ENCODE peak calls at places on chromosomes 13 and 19, in seven cellular contexts. One of them, this sample, is unnamed.

GRCh38 chr13:111397202-111397880 is 76.9 kb downstream of the TEX29 start:
- DNase-seq in PC-3: no peak
- DNase-seq in mucosa of descending colon: no peak
- DNase-seq in left ventricle myocardium inferior: no peak
- DNase-seq in heart left ventricle: no peak
- DNase-seq in A549: no peak
- DNase-seq in PC-9: no peak
- DNase-seq in this sample: no peak

GRCh38 chr19:31113250-31113685 is 236.0 kb downstream of the TSHZ3 start:
- DNase-seq in PC-9: no peak
- DNase-seq in heart left ventricle: no peak
- DNase-seq in left ventricle myocardium inferior: no peak
- DNase-seq in PC-3: peak; percentile 48
- DNase-seq in A549: peak; percentile 60
- DNase-seq in mucosa of descending colon: no peak
- DNase-seq in this sample: peak; percentile 31

GRCh38 chr13:33945477-33945876 is 127.5 kb downstream of the RFC3 start:
- DNase-seq in PC-9: no peak
- DNase-seq in mucosa of descending colon: no peak
- DNase-seq in A549: no peak
- DNase-seq in heart left ventricle: no peak
- DNase-seq in PC-3: no peak
- DNase-seq in left ventricle myocardium inferior: no peak
- DNase-seq in this sample: no peak

GRCh38 chr13:100209857-100210580 is 121.1 kb downstream of the PCCA start:
- DNase-seq in mucosa of descending colon: no peak
- DNase-seq in A549: no peak
- DNase-seq in PC-9: no peak
- DNase-seq in heart left ventricle: no peak
- DNase-seq in PC-3: peak; percentile 67
- DNase-seq in left ventricle myocardium inferior: no peak
- DNase-seq in this sample: peak; percentile 21

GRCh38 chr19:17680235-17680722 is 7.9 kb downstream of the UNC13A start:
- DNase-seq in PC-9: peak; percentile 37
- DNase-seq in mucosa of descending colon: peak; percentile 65
- DNase-seq in left ventricle myocardium inferior: peak; percentile 82
- DNase-seq in PC-3: peak; percentile 51
- DNase-seq in heart left ventricle: peak; percentile 87
- DNase-seq in A549: peak; percentile 75
- DNase-seq in this sample: peak; percentile 63

GRCh38 chr13:28528848-28529247 is 33.9 kb upstream of the FLT1 start:
- DNase-seq in mucosa of descending colon: no peak
- DNase-seq in PC-3: peak; percentile 34
- DNase-seq in PC-9: no peak
- DNase-seq in heart left ventricle: no peak
- DNase-seq in left ventricle myocardium inferior: no peak
- DNase-seq in A549: no peak
- DNase-seq in this sample: no peak

GRCh38 chr13:83618966-83619365 is 263.3 kb downstream of the SLITRK1 start:
- DNase-seq in mucosa of descending colon: no peak
- DNase-seq in PC-9: no peak
- DNase-seq in heart left ventricle: no peak
- DNase-seq in left ventricle myocardium inferior: no peak
- DNase-seq in PC-3: peak; percentile 75
- DNase-seq in A549: no peak
- DNase-seq in this sample: peak; percentile 26

GRCh38 chr13:48817166-48817802 is 158.4 kb upstream of the FNDC3A start:
- DNase-seq in A549: no peak
- DNase-seq in mucosa of descending colon: no peak
- DNase-seq in PC-3: no peak
- DNase-seq in PC-9: no peak
- DNase-seq in left ventricle myocardium inferior: no peak
- DNase-seq in heart left ventricle: no peak
- DNase-seq in this sample: no peak

GRCh38 chr13:31797154-31797775 is 57.9 kb downstream of the RXFP2 start:
- DNase-seq in left ventricle myocardium inferior: no peak
- DNase-seq in PC-3: peak; percentile 52
- DNase-seq in PC-9: no peak
- DNase-seq in A549: peak; percentile 7
- DNase-seq in mucosa of descending colon: no peak
- DNase-seq in heart left ventricle: no peak
- DNase-seq in this sample: no peak

GRCh38 chr13:111114362-111115050 is 604 bp upstream of the ARHGEF7 start:
- DNase-seq in left ventricle myocardium inferior: peak; percentile 58
- DNase-seq in PC-9: no peak
- DNase-seq in mucosa of descending colon: no peak
- DNase-seq in PC-3: no peak
- DNase-seq in A549: no peak
- DNase-seq in heart left ventricle: peak; percentile 79
- DNase-seq in this sample: no peak

GRCh38 chr13:53012707-53013106 is 15.9 kb upstream of the OLFM4 start:
- DNase-seq in PC-9: no peak
- DNase-seq in A549: no peak
- DNase-seq in left ventricle myocardium inferior: no peak
- DNase-seq in heart left ventricle: no peak
- DNase-seq in PC-3: no peak
- DNase-seq in mucosa of descending colon: no peak
- DNase-seq in this sample: no peak

GRCh38 chr13:32277838-32278237 is 37.3 kb downstream of the ZAR1L start:
- DNase-seq in PC-9: no peak
- DNase-seq in PC-3: no peak
- DNase-seq in mucosa of descending colon: no peak
- DNase-seq in A549: no peak
- DNase-seq in heart left ventricle: no peak
- DNase-seq in left ventricle myocardium inferior: no peak
- DNase-seq in this sample: no peak

GRCh38 chr13:40776681-40777165 is 5.7 kb upstream of the MRPS31 start:
- DNase-seq in A549: no peak
- DNase-seq in PC-9: no peak
- DNase-seq in mucosa of descending colon: peak; percentile 70
- DNase-seq in heart left ventricle: no peak
- DNase-seq in left ventricle myocardium inferior: no peak
- DNase-seq in PC-3: peak; percentile 54
- DNase-seq in this sample: no peak

GRCh38 chr19:4744451-4745170 is 21.0 kb upstream of the DPP9 start:
- DNase-seq in mucosa of descending colon: no peak
- DNase-seq in heart left ventricle: no peak
- DNase-seq in PC-9: no peak
- DNase-seq in A549: peak; percentile 52
- DNase-seq in left ventricle myocardium inferior: no peak
- DNase-seq in PC-3: peak; percentile 88
- DNase-seq in this sample: peak; percentile 75

GRCh38 chr19:1907563-1908363 is 2.6 kb downstream of the ADAT3 start:
- DNase-seq in PC-9: peak; percentile 57
- DNase-seq in heart left ventricle: no peak
- DNase-seq in left ventricle myocardium inferior: no peak
- DNase-seq in PC-3: peak; percentile 78
- DNase-seq in mucosa of descending colon: peak; percentile 88
- DNase-seq in A549: no peak
- DNase-seq in this sample: no peak

GRCh38 chr19:6952956-6953355 is 65.6 kb downstream of the ADGRE1 start:
- DNase-seq in PC-9: no peak
- DNase-seq in left ventricle myocardium inferior: no peak
- DNase-seq in PC-3: no peak
- DNase-seq in A549: no peak
- DNase-seq in heart left ventricle: no peak
- DNase-seq in mucosa of descending colon: no peak
- DNase-seq in this sample: no peak

GRCh38 chr13:43686557-43686956 is 100.2 kb downstream of the ENOX1 start:
- DNase-seq in left ventricle myocardium inferior: peak; percentile 64
- DNase-seq in heart left ventricle: no peak
- DNase-seq in mucosa of descending colon: no peak
- DNase-seq in A549: peak; percentile 49
- DNase-seq in PC-3: peak; percentile 59
- DNase-seq in PC-9: peak; percentile 8
- DNase-seq in this sample: peak; percentile 40

GRCh38 chr19:2330255-2330631 is 1.8 kb downstream of the SPPL2B start:
- DNase-seq in left ventricle myocardium inferior: no peak
- DNase-seq in PC-3: no peak
- DNase-seq in PC-9: no peak
- DNase-seq in heart left ventricle: no peak
- DNase-seq in A549: no peak
- DNase-seq in mucosa of descending colon: no peak
- DNase-seq in this sample: no peak

GRCh38 chr19:4338441-4339350 is at the start of gene STAP2:
- DNase-seq in mucosa of descending colon: peak; percentile 88
- DNase-seq in PC-3: peak; percentile 77
- DNase-seq in left ventricle myocardium inferior: no peak
- DNase-seq in heart left ventricle: no peak
- DNase-seq in A549: no peak
- DNase-seq in PC-9: peak; percentile 68
- DNase-seq in this sample: no peak

GRCh38 chr19:5934779-5935472 is 20.9 kb downstream of the CAPS start:
- DNase-seq in mucosa of descending colon: no peak
- DNase-seq in heart left ventricle: no peak
- DNase-seq in PC-9: no peak
- DNase-seq in A549: no peak
- DNase-seq in PC-3: no peak
- DNase-seq in left ventricle myocardium inferior: peak; percentile 40
- DNase-seq in this sample: no peak

GRCh38 chr19:50357178-50358100 is 8.0 kb downstream of the NAPSA start:
- DNase-seq in PC-3: peak; percentile 82
- DNase-seq in heart left ventricle: peak; percentile 89
- DNase-seq in A549: peak; percentile 82
- DNase-seq in PC-9: peak; percentile 64
- DNase-seq in mucosa of descending colon: peak; percentile 90
- DNase-seq in left ventricle myocardium inferior: peak; percentile 77
- DNase-seq in this sample: peak; percentile 60

GRCh38 chr19:4197625-4198466 is 15.4 kb downstream of the ANKRD24 start:
- DNase-seq in heart left ventricle: no peak
- DNase-seq in left ventricle myocardium inferior: no peak
- DNase-seq in PC-9: no peak
- DNase-seq in A549: peak; percentile 55
- DNase-seq in PC-3: no peak
- DNase-seq in mucosa of descending colon: no peak
- DNase-seq in this sample: no peak

GRCh38 chr19:28374971-28375370 is 838.0 kb downstream of the UQCRFS1 start:
- DNase-seq in PC-9: no peak
- DNase-seq in mucosa of descending colon: no peak
- DNase-seq in left ventricle myocardium inferior: no peak
- DNase-seq in PC-3: no peak
- DNase-seq in heart left ventricle: no peak
- DNase-seq in A549: no peak
- DNase-seq in this sample: no peak

GRCh38 chr19:28372800-28373199 is 840.2 kb downstream of the UQCRFS1 start:
- DNase-seq in left ventricle myocardium inferior: no peak
- DNase-seq in A549: no peak
- DNase-seq in PC-9: no peak
- DNase-seq in heart left ventricle: no peak
- DNase-seq in PC-3: no peak
- DNase-seq in mucosa of descending colon: no peak
- DNase-seq in this sample: no peak

GRCh38 chr19:28377077-28377476 is 835.9 kb downstream of the UQCRFS1 start:
- DNase-seq in mucosa of descending colon: no peak
- DNase-seq in left ventricle myocardium inferior: no peak
- DNase-seq in heart left ventricle: no peak
- DNase-seq in PC-3: no peak
- DNase-seq in PC-9: no peak
- DNase-seq in A549: no peak
- DNase-seq in this sample: no peak
- H3K9me3 ChIP-seq in mucosa of descending colon: no peaks in the 10 kb centered on the region
- H3K9me3 ChIP-seq in left ventricle myocardium inferior: no peaks in the 10 kb centered on the region
- H3K9me3 ChIP-seq in heart left ventricle: no peaks in the 10 kb centered on the region
- H3K9me3 ChIP-seq in PC-3: no peaks in the 10 kb centered on the region
- H3K9me3 ChIP-seq in PC-9: no peaks in the 10 kb centered on the region
- H3K9me3 ChIP-seq in A549: peaks cover 7% of the 10 kb centered on the region
- H3K9me3 ChIP-seq in this sample: no peaks in the 10 kb centered on the region

GRCh38 chr19:37950471-37951175 is 43.6 kb downstream of the SIPA1L3 start:
- DNase-seq in heart left ventricle: no peak
- DNase-seq in A549: no peak
- DNase-seq in left ventricle myocardium inferior: no peak
- DNase-seq in PC-3: no peak
- DNase-seq in mucosa of descending colon: no peak
- DNase-seq in PC-9: no peak
- DNase-seq in this sample: no peak
- H3K4me3 ChIP-seq in heart left ventricle: no peak overlapping the region
- H3K4me3 ChIP-seq in A549: no peak overlapping the region
- H3K4me3 ChIP-seq in left ventricle myocardium inferior: no peak overlapping the region
- H3K4me3 ChIP-seq in PC-3: no peak overlapping the region
- H3K4me3 ChIP-seq in mucosa of descending colon: no peak overlapping the region
- H3K4me3 ChIP-seq in PC-9: no peak overlapping the region
- H3K4me3 ChIP-seq in this sample: no peak overlapping the region

DNA sequence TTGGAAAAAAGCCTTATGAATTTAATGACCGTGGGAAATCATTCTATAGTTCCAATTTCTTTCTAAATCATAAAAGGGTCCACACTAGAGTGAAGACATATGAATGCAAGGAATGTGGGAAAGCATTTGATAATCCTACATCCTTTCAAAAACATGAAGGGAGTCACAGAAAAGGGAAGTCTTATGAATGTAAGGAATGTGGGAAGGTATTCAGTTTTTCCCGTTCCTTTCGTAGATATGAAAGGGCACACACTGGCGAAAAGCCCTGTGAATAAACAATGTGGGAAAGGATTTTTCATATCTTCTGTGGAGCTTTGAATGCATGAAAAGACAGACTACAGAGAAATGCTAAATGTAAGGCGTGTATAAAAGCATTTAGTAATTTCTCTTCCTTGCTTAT is 27.0 kb downstream of the ZNF20 start:
- DNase-seq in heart left ventricle: no peak
- DNase-seq in A549: no peak
- DNase-seq in mucosa of descending colon: no peak
- DNase-seq in left ventricle myocardium inferior: no peak
- DNase-seq in PC-3: no peak
- DNase-seq in PC-9: no peak
- DNase-seq in this sample: no peak
- H3K9me3 ChIP-seq in heart left ventricle: peaks cover 33% of the 10 kb centered on the region
- H3K9me3 ChIP-seq in A549: peaks cover 4% of the 10 kb centered on the region
- H3K9me3 ChIP-seq in mucosa of descending colon: peaks cover 46% of the 10 kb centered on the region
- H3K9me3 ChIP-seq in left ventricle myocardium inferior: peaks cover 27% of the 10 kb centered on the region
- H3K9me3 ChIP-seq in PC-3: peaks cover 36% of the 10 kb centered on the region
- H3K9me3 ChIP-seq in PC-9: no peaks in the 10 kb centered on the region
- H3K9me3 ChIP-seq in this sample: peaks cover 36% of the 10 kb centered on the region

DNA sequence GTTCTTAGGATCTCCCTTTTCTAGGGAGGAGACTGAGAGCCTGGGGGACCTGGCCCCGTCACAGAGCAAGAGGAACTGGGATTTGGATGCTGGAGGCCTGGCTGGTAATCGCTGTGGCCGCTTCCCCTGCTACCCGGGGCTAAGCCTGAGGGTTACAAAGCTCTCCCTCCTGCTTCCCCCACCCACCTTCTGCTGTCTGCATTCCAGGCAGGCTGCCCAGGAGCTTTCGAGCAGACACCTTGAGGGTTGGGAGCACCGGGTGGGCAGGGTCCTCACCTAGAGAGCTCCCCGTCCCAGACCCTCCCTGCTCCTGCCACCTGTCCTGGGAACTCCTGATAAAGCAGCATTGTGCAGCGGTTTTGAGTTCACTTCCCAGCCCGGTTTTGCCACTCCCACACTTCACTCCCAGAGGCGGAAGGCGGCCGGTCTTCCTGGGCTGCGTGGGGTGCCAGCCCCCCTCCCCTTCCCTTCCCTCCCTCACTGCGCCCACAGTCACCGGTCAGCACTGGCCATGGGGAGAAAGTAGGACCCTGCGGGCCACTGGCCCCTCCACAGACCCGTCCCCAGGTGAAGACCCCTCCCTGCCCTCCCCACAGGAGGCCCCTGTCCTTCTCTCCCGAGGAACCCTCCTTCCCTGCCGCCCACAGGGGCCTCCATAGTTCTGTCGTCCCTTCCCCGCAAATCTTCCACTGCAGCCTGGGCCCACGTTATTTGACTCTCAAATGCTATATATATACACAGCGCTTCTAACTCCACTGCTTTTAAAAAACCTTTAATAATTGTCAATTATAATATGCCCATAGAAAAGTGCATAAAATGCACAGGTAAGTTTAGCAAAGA is 8.1 kb downstream of the PAK4 start:
- DNase-seq in left ventricle myocardium inferior: no peak
- DNase-seq in heart left ventricle: no peak
- DNase-seq in A549: no peak
- DNase-seq in PC-3: no peak
- DNase-seq in mucosa of descending colon: no peak
- DNase-seq in PC-9: no peak
- DNase-seq in this sample: no peak
- H3K4me3 ChIP-seq in left ventricle myocardium inferior: no peak overlapping the region
- H3K4me3 ChIP-seq in heart left ventricle: no peak overlapping the region
- H3K4me3 ChIP-seq in A549: no peak overlapping the region
- H3K4me3 ChIP-seq in PC-3: no peak overlapping the region
- H3K4me3 ChIP-seq in mucosa of descending colon: no peak overlapping the region
- H3K4me3 ChIP-seq in PC-9: no peak overlapping the region
- H3K4me3 ChIP-seq in this sample: no peak overlapping the region